ENCODE peak calls at places on chromosomes 4 and X, in six cellular contexts. One of them, this sample, is unnamed.
A peak's percentile ranks its signal among the peaks of the same experiment; 100 is the strongest.

GRCh38 chrX:11793734-11794133 is 35.7 kb downstream of the MSL3 start:
- DNase-seq in GM23338: no peak
- DNase-seq in MM.1S: no peak
- DNase-seq in PC-3: no peak
- DNase-seq in HCT116: no peak
- DNase-seq in PC-9: no peak
- DNase-seq in this sample: no peak

GRCh38 chr4:119627267-119628190 is 1.1 kb downstream of the PDE5A start:
- DNase-seq in PC-3: peak; percentile 63
- DNase-seq in PC-9: peak; percentile 51
- DNase-seq in MM.1S: peak; percentile 80
- DNase-seq in HCT116: peak; percentile 19
- DNase-seq in GM23338: peak; percentile 90
- DNase-seq in this sample: peak; percentile 89

GRCh38 chr4:96946552-96946951 is 1106.7 kb downstream of the PDHA2 start:
- DNase-seq in MM.1S: no peak
- DNase-seq in HCT116: no peak
- DNase-seq in PC-3: peak; percentile 8
- DNase-seq in PC-9: no peak
- DNase-seq in GM23338: no peak
- DNase-seq in this sample: no peak

GRCh38 chr4:129218897-129219296 is 122.9 kb downstream of the C4orf33 start:
- DNase-seq in GM23338: no peak
- DNase-seq in MM.1S: no peak
- DNase-seq in PC-9: no peak
- DNase-seq in PC-3: peak; percentile 42
- DNase-seq in HCT116: no peak
- DNase-seq in this sample: no peak

GRCh38 chr4:38605794-38606586 is 58.0 kb upstream of the KLF3 start:
- DNase-seq in PC-3: no peak
- DNase-seq in PC-9: no peak
- DNase-seq in GM23338: peak; percentile 60
- DNase-seq in HCT116: no peak
- DNase-seq in MM.1S: no peak
- DNase-seq in this sample: no peak

GRCh38 chrX:69152398-69152797 is 12.9 kb downstream of the PJA1 start:
- DNase-seq in GM23338: no peak
- DNase-seq in PC-3: peak; percentile 87
- DNase-seq in MM.1S: no peak
- DNase-seq in PC-9: peak; percentile 77
- DNase-seq in HCT116: no peak
- DNase-seq in this sample: no peak

GRCh38 chrX:153954618-153955450 is 10.4 kb upstream of the RENBP start:
- DNase-seq in HCT116: no peak
- DNase-seq in GM23338: no peak
- DNase-seq in PC-3: no peak
- DNase-seq in PC-9: no peak
- DNase-seq in MM.1S: no peak
- DNase-seq in this sample: no peak

GRCh38 chrX:1400731-1401471 is 9.0 kb upstream of the SLC25A6 start:
- DNase-seq in PC-3: no peak
- DNase-seq in GM23338: peak; percentile 94
- DNase-seq in HCT116: peak; percentile 40
- DNase-seq in PC-9: no peak
- DNase-seq in MM.1S: no peak
- DNase-seq in this sample: no peak

GRCh38 chrX:134747006-134747405 is 88.7 kb upstream of the PLAC1 start:
- DNase-seq in PC-3: no peak
- DNase-seq in GM23338: no peak
- DNase-seq in MM.1S: no peak
- DNase-seq in PC-9: no peak
- DNase-seq in HCT116: no peak
- DNase-seq in this sample: no peak

GRCh38 chrX:265502-265901 is 15.7 kb upstream of the PLCXD1 start:
- DNase-seq in MM.1S: no peak
- DNase-seq in PC-3: no peak
- DNase-seq in HCT116: no peak
- DNase-seq in GM23338: no peak
- DNase-seq in PC-9: no peak
- DNase-seq in this sample: no peak

GRCh38 chr4:186823989-186824388 is 100.3 kb upstream of the FAT1 start:
- DNase-seq in MM.1S: no peak
- DNase-seq in GM23338: no peak
- DNase-seq in PC-9: no peak
- DNase-seq in PC-3: no peak
- DNase-seq in HCT116: no peak
- DNase-seq in this sample: no peak

GRCh38 chr4:151204925-151205524 is 71.9 kb upstream of the PRSS48 start:
- DNase-seq in PC-9: no peak
- DNase-seq in MM.1S: no peak
- DNase-seq in GM23338: no peak
- DNase-seq in HCT116: no peak
- DNase-seq in PC-3: no peak
- DNase-seq in this sample: peak; percentile 41

GRCh38 chrX:154980330-154981115 is 42.0 kb downstream of the F8 start:
- DNase-seq in MM.1S: peak; percentile 80
- DNase-seq in GM23338: peak; percentile 78
- DNase-seq in PC-9: peak; percentile 79
- DNase-seq in HCT116: peak; percentile 45
- DNase-seq in PC-3: peak; percentile 80
- DNase-seq in this sample: peak; percentile 71

GRCh38 chr4:78167510-78167909 is 110.4 kb downstream of the FRAS1 start:
- DNase-seq in PC-9: no peak
- DNase-seq in MM.1S: no peak
- DNase-seq in GM23338: no peak
- DNase-seq in PC-3: no peak
- DNase-seq in HCT116: no peak
- DNase-seq in this sample: no peak

GRCh38 chrX:723781-724180 is 93.2 kb downstream of the SHOX start:
- DNase-seq in MM.1S: no peak
- DNase-seq in PC-3: no peak
- DNase-seq in PC-9: no peak
- DNase-seq in HCT116: no peak
- DNase-seq in GM23338: no peak
- DNase-seq in this sample: no peak

GRCh38 chr4:158778712-158779111 is 9.9 kb downstream of the FNIP2 start:
- DNase-seq in PC-3: peak; percentile 53
- DNase-seq in PC-9: no peak
- DNase-seq in HCT116: no peak
- DNase-seq in GM23338: no peak
- DNase-seq in MM.1S: no peak
- DNase-seq in this sample: no peak

GRCh38 chrX:3046253-3046909 is 5.1 kb downstream of the ARSF start:
- DNase-seq in PC-3: no peak
- DNase-seq in MM.1S: peak; percentile 52
- DNase-seq in GM23338: no peak
- DNase-seq in HCT116: no peak
- DNase-seq in PC-9: no peak
- DNase-seq in this sample: no peak

GRCh38 chr4:8916251-8916913 is 44.7 kb upstream of the HMX1 start:
- DNase-seq in HCT116: no peak
- DNase-seq in PC-3: no peak
- DNase-seq in MM.1S: no peak
- DNase-seq in GM23338: no peak
- DNase-seq in PC-9: no peak
- DNase-seq in this sample: peak; percentile 3

GRCh38 chr4:115675721-115676120 is 562.3 kb upstream of the NDST4 start:
- DNase-seq in PC-3: no peak
- DNase-seq in PC-9: no peak
- DNase-seq in GM23338: no peak
- DNase-seq in HCT116: no peak
- DNase-seq in MM.1S: no peak
- DNase-seq in this sample: no peak

GRCh38 chr4:2335729-2336101 is 73.8 kb upstream of the MXD4 start:
- DNase-seq in PC-3: no peak
- DNase-seq in PC-9: no peak
- DNase-seq in MM.1S: no peak
- DNase-seq in HCT116: no peak
- DNase-seq in GM23338: no peak
- DNase-seq in this sample: no peak

GRCh38 chrX:101383679-101384078 is 2.3 kb downstream of the BTK start:
- DNase-seq in MM.1S: peak; percentile 63
- DNase-seq in PC-3: no peak
- DNase-seq in PC-9: no peak
- DNase-seq in GM23338: no peak
- DNase-seq in HCT116: no peak
- DNase-seq in this sample: no peak

GRCh38 chr4:5747746-5748365 is 36.9 kb downstream of the EVC start:
- DNase-seq in PC-9: peak; percentile 37
- DNase-seq in HCT116: no peak
- DNase-seq in PC-3: peak; percentile 87
- DNase-seq in GM23338: no peak
- DNase-seq in MM.1S: no peak
- DNase-seq in this sample: peak; percentile 63

GRCh38 chrX:19389217-19389616 is 45.5 kb downstream of the PDHA1 start:
- DNase-seq in HCT116: no peak
- DNase-seq in MM.1S: no peak
- DNase-seq in GM23338: no peak
- DNase-seq in PC-3: no peak
- DNase-seq in PC-9: no peak
- DNase-seq in this sample: no peak

GRCh38 chr4:7193040-7193958 is 961 bp downstream of the SORCS2 start:
- DNase-seq in MM.1S: no peak
- DNase-seq in HCT116: no peak
- DNase-seq in GM23338: peak; percentile 52
- DNase-seq in PC-3: peak; percentile 20
- DNase-seq in PC-9: peak; percentile 44
- DNase-seq in this sample: no peak

GRCh38 chr4:87144346-87144745 is 76.1 kb downstream of the KLHL8 start:
- DNase-seq in HCT116: no peak
- DNase-seq in PC-9: no peak
- DNase-seq in MM.1S: no peak
- DNase-seq in GM23338: no peak
- DNase-seq in PC-3: no peak
- DNase-seq in this sample: peak; percentile 20

GRCh38 chrX:104670051-104670450 is 104.1 kb downstream of the IL1RAPL2 start:
- DNase-seq in PC-9: no peak
- DNase-seq in GM23338: no peak
- DNase-seq in HCT116: no peak
- DNase-seq in MM.1S: no peak
- DNase-seq in PC-3: no peak
- DNase-seq in this sample: no peak

GRCh38 chrX:79366888-79367749 is at the start of gene ITM2A:
- DNase-seq in PC-9: no peak
- DNase-seq in GM23338: peak; percentile 55
- DNase-seq in HCT116: no peak
- DNase-seq in MM.1S: peak; percentile 51
- DNase-seq in PC-3: no peak
- DNase-seq in this sample: peak; percentile 35

GRCh38 chr4:189087981-189088380 is 852.7 kb upstream of the FRG1 start:
- DNase-seq in HCT116: no peak
- DNase-seq in GM23338: no peak
- DNase-seq in PC-9: no peak
- DNase-seq in MM.1S: no peak
- DNase-seq in PC-3: no peak
- DNase-seq in this sample: no peak

DNA sequence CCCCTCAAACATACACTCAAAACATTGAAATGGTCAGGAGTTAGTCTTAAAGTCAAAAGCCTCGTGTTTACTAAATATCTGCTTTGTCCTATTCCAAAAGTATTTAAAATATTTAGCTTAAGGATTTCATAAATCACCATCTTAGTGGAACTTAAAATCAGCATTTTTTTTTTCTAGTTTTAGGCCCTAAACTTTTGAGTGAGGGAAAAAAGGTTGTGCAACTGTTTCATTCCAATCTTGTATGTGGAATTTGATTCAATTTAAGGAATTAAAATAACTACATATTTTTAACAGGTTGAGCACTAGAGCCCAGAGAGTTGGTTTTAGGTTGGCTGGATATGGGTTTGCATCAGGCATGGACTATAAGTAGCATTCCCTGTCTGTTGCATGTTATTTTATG is 35.7 kb upstream of the ANK2 start:
- DNase-seq in HCT116: no peak
- DNase-seq in MM.1S: no peak
- DNase-seq in PC-9: no peak
- DNase-seq in PC-3: no peak
- DNase-seq in GM23338: no peak
- DNase-seq in this sample: no peak
- TF ChIP-seq EZH2 in HCT116: no peak
- TF ChIP-seq EZH2 in MM.1S: no peak
- TF ChIP-seq EZH2 in PC-9: no peak
- TF ChIP-seq EZH2 in PC-3: no peak
- TF ChIP-seq EZH2 in GM23338: no peak
- TF ChIP-seq EZH2 in this sample: no peak

DNA sequence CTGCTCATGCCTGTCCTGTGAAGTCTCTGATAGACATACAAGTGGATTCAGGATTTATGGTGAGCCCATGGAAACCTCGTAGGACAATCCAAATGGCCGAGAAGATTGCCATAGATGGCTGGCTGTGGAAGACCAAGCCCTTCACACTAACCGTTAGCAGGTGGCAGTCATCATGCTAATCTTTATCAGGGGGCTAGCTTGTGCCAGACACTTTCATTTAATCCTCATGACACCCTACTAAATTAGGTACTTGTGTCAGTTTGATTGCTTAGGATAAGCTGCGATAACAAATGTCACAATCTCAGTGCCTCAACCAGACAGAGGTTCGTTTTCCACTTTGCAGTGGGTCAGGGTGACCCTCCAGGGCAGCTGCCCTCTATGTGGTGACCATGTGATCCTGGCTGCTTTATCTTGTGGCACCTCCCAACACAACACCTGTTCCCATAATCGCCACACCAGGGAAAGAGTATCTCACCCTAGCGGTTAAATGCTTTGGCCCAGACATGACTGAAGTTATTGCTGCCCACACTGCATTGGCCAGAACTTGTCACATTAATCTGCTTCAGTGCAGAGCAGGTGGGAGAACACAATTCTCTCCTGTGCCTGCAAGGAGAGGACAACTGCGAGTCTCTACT is 60.8 kb downstream of the REPS2 start:
- DNase-seq in PC-9: no peak
- DNase-seq in PC-3: peak; percentile 26
- DNase-seq in GM23338: peak; percentile 44
- DNase-seq in HCT116: no peak
- DNase-seq in MM.1S: no peak
- DNase-seq in this sample: no peak
- TF ChIP-seq CTCF in PC-9: no peak
- TF ChIP-seq CTCF in PC-3: peak; percentile 55
- TF ChIP-seq CTCF in GM23338: peak; percentile 65
- TF ChIP-seq CTCF in HCT116: no peak
- TF ChIP-seq CTCF in MM.1S: peak; percentile 44
- TF ChIP-seq CTCF in this sample: peak; percentile 22

GRCh38 chr4:181611033-181611711 is 632.0 kb upstream of the TENM3 start:
- DNase-seq in HCT116: no peak
- DNase-seq in GM23338: no peak
- DNase-seq in MM.1S: no peak
- DNase-seq in PC-9: no peak
- DNase-seq in PC-3: no peak
- DNase-seq in this sample: no peak
- H3K9me2 ChIP-seq in HCT116: no peaks in the 10 kb centered on the region
- H3K9me2 ChIP-seq in GM23338: peaks cover 5% of the 10 kb centered on the region
- H3K9me2 ChIP-seq in MM.1S: no peaks in the 10 kb centered on the region
- H3K9me2 ChIP-seq in PC-9: no peaks in the 10 kb centered on the region
- H3K9me2 ChIP-seq in PC-3: no peaks in the 10 kb centered on the region
- H3K9me2 ChIP-seq in this sample: no peaks in the 10 kb centered on the region

DNA sequence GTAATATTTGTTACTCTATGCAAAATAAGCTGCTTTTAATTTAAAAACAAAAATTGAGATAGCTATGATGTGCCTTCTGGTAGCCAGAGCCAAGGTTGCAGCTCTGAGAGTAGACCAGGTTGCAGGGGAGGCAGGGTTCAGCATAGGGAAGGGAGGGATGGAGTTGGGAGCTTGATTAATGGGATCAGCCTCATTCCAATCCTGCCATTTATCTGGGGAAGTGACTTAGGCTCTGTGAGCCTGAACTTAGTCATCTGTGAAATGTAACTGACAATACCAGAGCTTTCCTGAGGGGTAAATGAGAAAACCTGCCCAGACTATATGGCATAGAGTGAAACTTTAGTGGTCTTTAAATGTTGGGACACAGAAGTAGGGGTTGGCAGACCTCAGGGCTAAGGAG is 19.3 kb upstream of the RAB40AL start:
- DNase-seq in PC-9: no peak
- DNase-seq in MM.1S: no peak
- DNase-seq in GM23338: no peak
- DNase-seq in HCT116: no peak
- DNase-seq in PC-3: peak; percentile 9
- DNase-seq in this sample: no peak
- TF ChIP-seq EZH2 in PC-9: no peak
- TF ChIP-seq EZH2 in MM.1S: no peak
- TF ChIP-seq EZH2 in GM23338: no peak
- TF ChIP-seq EZH2 in HCT116: no peak
- TF ChIP-seq EZH2 in PC-3: no peak
- TF ChIP-seq EZH2 in this sample: no peak